ENCODE peak calls at places on chromosomes 1 and 21, in eight cellular contexts. One of them, this sample, is unnamed.

GRCh38 chr1:169149555-169150286 is 43.2 kb downstream of the ATP1B1 start:
- DNase-seq in activated CD4-positive, alpha-beta T cell treated with anti-CD3 and anti-CD28 coated beads, Interleukin-2, amount 50 U/mL, for 48 hours: no peak
- DNase-seq in C1 segment of cervical spinal cord: no peak
- DNase-seq in stimulated activated CD4-positive, alpha-beta T cell treated with anti-CD3 and anti-CD28 coated beads, Interleukin-15, amount 100 ng/mL, for 1 hour: no peak
- DNase-seq in HEK293T: no peak
- DNase-seq in globus pallidus: no peak
- DNase-seq in NCI-H446: no peak
- DNase-seq in adipocyte: peak
- DNase-seq in this sample: peak

GRCh38 chr1:219876798-219877209 is 51.6 kb downstream of the SLC30A10 start:
- DNase-seq in NCI-H446: no peak
- DNase-seq in activated CD4-positive, alpha-beta T cell treated with anti-CD3 and anti-CD28 coated beads, Interleukin-2, amount 50 U/mL, for 48 hours: no peak
- DNase-seq in HEK293T: peak
- DNase-seq in adipocyte: peak
- DNase-seq in globus pallidus: no peak
- DNase-seq in C1 segment of cervical spinal cord: no peak
- DNase-seq in stimulated activated CD4-positive, alpha-beta T cell treated with anti-CD3 and anti-CD28 coated beads, Interleukin-15, amount 100 ng/mL, for 1 hour: no peak
- DNase-seq in this sample: no peak

GRCh38 chr1:39955547-39956539 is 898 bp downstream of the MFSD2A start:
- DNase-seq in NCI-H446: peak
- DNase-seq in adipocyte: peak
- DNase-seq in C1 segment of cervical spinal cord: peak
- DNase-seq in stimulated activated CD4-positive, alpha-beta T cell treated with anti-CD3 and anti-CD28 coated beads, Interleukin-15, amount 100 ng/mL, for 1 hour: peak
- DNase-seq in globus pallidus: peak
- DNase-seq in HEK293T: peak
- DNase-seq in activated CD4-positive, alpha-beta T cell treated with anti-CD3 and anti-CD28 coated beads, Interleukin-2, amount 50 U/mL, for 48 hours: peak
- DNase-seq in this sample: peak

GRCh38 chr1:111615874-111616715 is 3.5 kb upstream of the RAP1A start:
- DNase-seq in C1 segment of cervical spinal cord: no peak
- DNase-seq in HEK293T: no peak
- DNase-seq in stimulated activated CD4-positive, alpha-beta T cell treated with anti-CD3 and anti-CD28 coated beads, Interleukin-15, amount 100 ng/mL, for 1 hour: no peak
- DNase-seq in adipocyte: no peak
- DNase-seq in activated CD4-positive, alpha-beta T cell treated with anti-CD3 and anti-CD28 coated beads, Interleukin-2, amount 50 U/mL, for 48 hours: peak
- DNase-seq in globus pallidus: no peak
- DNase-seq in NCI-H446: no peak
- DNase-seq in this sample: no peak

GRCh38 chr1:70528591-70529333 is 117.7 kb downstream of the CTH start:
- DNase-seq in globus pallidus: peak
- DNase-seq in adipocyte: peak
- DNase-seq in NCI-H446: peak
- DNase-seq in activated CD4-positive, alpha-beta T cell treated with anti-CD3 and anti-CD28 coated beads, Interleukin-2, amount 50 U/mL, for 48 hours: peak
- DNase-seq in C1 segment of cervical spinal cord: no peak
- DNase-seq in stimulated activated CD4-positive, alpha-beta T cell treated with anti-CD3 and anti-CD28 coated beads, Interleukin-15, amount 100 ng/mL, for 1 hour: no peak
- DNase-seq in HEK293T: peak
- DNase-seq in this sample: peak

GRCh38 chr1:155062151-155062686 is 1.3 kb upstream of the EFNA4 start:
- DNase-seq in activated CD4-positive, alpha-beta T cell treated with anti-CD3 and anti-CD28 coated beads, Interleukin-2, amount 50 U/mL, for 48 hours: no peak
- DNase-seq in NCI-H446: no peak
- DNase-seq in C1 segment of cervical spinal cord: no peak
- DNase-seq in adipocyte: peak
- DNase-seq in globus pallidus: no peak
- DNase-seq in stimulated activated CD4-positive, alpha-beta T cell treated with anti-CD3 and anti-CD28 coated beads, Interleukin-15, amount 100 ng/mL, for 1 hour: no peak
- DNase-seq in HEK293T: no peak
- DNase-seq in this sample: no peak

GRCh38 chr21:45154511-45155508 is 80.4 kb downstream of the ADARB1 start:
- DNase-seq in C1 segment of cervical spinal cord: no peak
- DNase-seq in adipocyte: peak
- DNase-seq in activated CD4-positive, alpha-beta T cell treated with anti-CD3 and anti-CD28 coated beads, Interleukin-2, amount 50 U/mL, for 48 hours: peak
- DNase-seq in globus pallidus: no peak
- DNase-seq in stimulated activated CD4-positive, alpha-beta T cell treated with anti-CD3 and anti-CD28 coated beads, Interleukin-15, amount 100 ng/mL, for 1 hour: no peak
- DNase-seq in NCI-H446: no peak
- DNase-seq in HEK293T: no peak
- DNase-seq in this sample: peak

GRCh38 chr1:79646885-79647284 is 640.4 kb upstream of the ADGRL4 start:
- DNase-seq in adipocyte: no peak
- DNase-seq in activated CD4-positive, alpha-beta T cell treated with anti-CD3 and anti-CD28 coated beads, Interleukin-2, amount 50 U/mL, for 48 hours: no peak
- DNase-seq in globus pallidus: no peak
- DNase-seq in HEK293T: no peak
- DNase-seq in stimulated activated CD4-positive, alpha-beta T cell treated with anti-CD3 and anti-CD28 coated beads, Interleukin-15, amount 100 ng/mL, for 1 hour: no peak
- DNase-seq in C1 segment of cervical spinal cord: no peak
- DNase-seq in NCI-H446: no peak
- DNase-seq in this sample: no peak